ENCODE peak calls at places on chromosomes 7 and 10, in five cellular contexts. V is NCI-H1105, B is psoas muscle, E is PC-9, L is H54. G is an unnamed sample.

GRCh38 chr7:101560856-101561255 is 68.2 kb downstream of the MYL10 start:
- DNase-seq in V (no peak), B (no peak), E (no peak), L (no peak), G (no peak)

GRCh38 chr10:69952801-69953200 is 99.8 kb upstream of the MACROH2A2 start:
- DNase-seq in V (no peak), B (no peak), E (no peak), L (no peak), G (peak; percentile 39)

GRCh38 chr7:93890041-93890463 is 501 bp downstream of the TFPI2 start:
- DNase-seq in V (peak; percentile 33), B (no peak), E (peak; percentile 63), L (no peak), G (peak; percentile 2)

GRCh38 chr7:26376208-26376917 is 84.7 kb downstream of the SNX10 start:
- DNase-seq in V (peak; percentile 85), B (peak; percentile 28), E (peak; percentile 62), L (no peak), G (peak; percentile 4)

GRCh38 chr10:125008689-125009579 is 67.0 kb downstream of the ZRANB1 start:
- DNase-seq in V (no peak), B (no peak), E (no peak), L (no peak), G (no peak)

GRCh38 chr10:33114451-33114944 is 156.5 kb upstream of the ITGB1 start:
- DNase-seq in V (no peak), B (no peak), E (peak; percentile 18), L (no peak), G (no peak)

GRCh38 chr7:22781230-22781711 is 41.4 kb downstream of the TOMM7 start:
- DNase-seq in V (no peak), B (no peak), E (no peak), L (no peak), G (no peak)

GRCh38 chr7:20170626-20171025 is 46.6 kb downstream of the MACC1 start:
- DNase-seq in V (no peak), B (no peak), E (no peak), L (no peak), G (no peak)

GRCh38 chr10:127996586-127996985 is 89.7 kb downstream of the PTPRE start:
- DNase-seq in V (no peak), B (peak; percentile 59), E (no peak), L (no peak), G (no peak)

GRCh38 chr7:22150221-22150620 is 204.5 kb upstream of the CDCA7L start:
- DNase-seq in V (no peak), B (no peak), E (peak; percentile 57), L (no peak), G (no peak)

GRCh38 chr10:69901022-69901421 is 99.3 kb downstream of the COL13A1 start:
- DNase-seq in V (no peak), B (peak; percentile 61), E (no peak), L (no peak), G (no peak)

GRCh38 chr10:266974-267425 is 131.7 kb downstream of the ZMYND11 start:
- DNase-seq in V (no peak), B (no peak), E (peak; percentile 9), L (no peak), G (no peak)